ENCODE peak calls at places on chromosomes 16 and 17, in four cellular contexts. R, Y, T and Q are unnamed samples.

GRCh38 chr16:87681990-87682570 is 79.8 kb downstream of the JPH3 start:
- DNase-seq in Y (no peak), R (no peak), T (peak; percentile 63), Q (peak; percentile 98)

GRCh38 chr16:5498562-5498961 is 401.0 kb upstream of the EEF2KMT start:
- DNase-seq in Y (no peak), T (no peak), R (no peak), Q (no peak)

GRCh38 chr16:70162041-70162451 is 11.5 kb upstream of the CLEC18C start:
- DNase-seq in R (no peak), Y (no peak), T (peak; percentile 60), Q (peak; percentile 90)

GRCh38 chr17:72392056-72393010 is 271.5 kb downstream of the SOX9 start:
- DNase-seq in Y (no peak), R (no peak), T (no peak), Q (peak; percentile 89)

GRCh38 chr17:6019959-6020358 is 50.2 kb upstream of the WSCD1 start:
- DNase-seq in R (no peak), Y (no peak), T (no peak), Q (no peak)

GRCh38 chr17:79420318-79421243 is 190.3 kb downstream of the RBFOX3 start:
- DNase-seq in Y (no peak), T (peak; percentile 3), R (no peak), Q (peak; percentile 91)

GRCh38 chr16:49019826-49020401 is 261.7 kb downstream of the CBLN1 start:
- DNase-seq in R (no peak), T (no peak), Y (no peak), Q (no peak)

GRCh38 chr16:66949472-66949871 is 11.6 kb upstream of the CES3 start:
- DNase-seq in R (no peak), T (no peak), Y (no peak), Q (no peak)

GRCh38 chr16:554640-555413 is 5.4 kb upstream of the PRR35 start:
- DNase-seq in R (no peak), T (peak; percentile 21), Y (peak; percentile 34), Q (peak; percentile 100)

GRCh38 chr16:57473176-57473840 is 10.8 kb downstream of the POLR2C start:
- DNase-seq in R (no peak), T (no peak), Y (no peak), Q (no peak)

GRCh38 chr16:81696136-81696958 is 82.7 kb upstream of the PLCG2 start:
- DNase-seq in Y (no peak), R (peak; percentile 70), T (no peak), Q (peak; percentile 76)

GRCh38 chr16:22712471-22712870 is 101.5 kb upstream of the HS3ST2 start:
- DNase-seq in R (no peak), Y (no peak), T (no peak), Q (no peak)

GRCh38 chr17:68020451-68020779 is 15.1 kb upstream of the KPNA2 start:
- DNase-seq in R (no peak), T (peak; percentile 29), Y (no peak), Q (no peak)

GRCh38 chr17:51052235-51052634 is 68.4 kb downstream of the SPAG9 start:
- DNase-seq in T (no peak), Y (no peak), R (no peak), Q (no peak)

GRCh38 chr17:32688221-32688620 is 188.7 kb downstream of the MYO1D start:
- DNase-seq in T (peak; percentile 11), R (no peak), Y (no peak), Q (no peak)

GRCh38 chr17:34703533-34703932 is 124.2 kb downstream of the TMEM132E start:
- DNase-seq in Y (no peak), R (no peak), T (peak; percentile 24), Q (no peak)

GRCh38 chr16:27515874-27516353 is 33.8 kb downstream of the GTF3C1 start:
- DNase-seq in Y (no peak), T (peak; percentile 17), R (no peak), Q (no peak)

GRCh38 chr17:74877592-74878543 is 5.1 kb upstream of the FDXR start:
- DNase-seq in R (no peak), T (no peak), Y (peak; percentile 88), Q (no peak)
- H3K27ac ChIP-seq in R (no peak overlapping the region), T (no peak overlapping the region), Y (no peak overlapping the region), Q (no peak overlapping the region)

GRCh38 chr17:40065771-40066510 is 3.2 kb downstream of the THRA start:
- DNase-seq in T (no peak), Y (no peak), R (no peak), Q (peak; percentile 42)
- H3K27ac ChIP-seq in T (no peak overlapping the region), Y (peak overlapping the region; percentile 98), R (peak overlapping the region; percentile 94), Q (no peak overlapping the region)

GRCh38 chr17:38868968-38869646 is 751 bp upstream of the LASP1 start:
- DNase-seq in Y (peak; percentile 94), R (peak; percentile 91), T (peak; percentile 88), Q (peak; percentile 95)

GRCh38 chr17:38864636-38865398 is 5.0 kb upstream of the LASP1 start:
- DNase-seq in R (no peak), Y (no peak), T (peak; percentile 34), Q (no peak)

GRCh38 chr17:38868095-38868967 is 1.5 kb upstream of the LASP1 start:
- DNase-seq in R (no peak), T (peak; percentile 47), Y (peak; percentile 56), Q (peak; percentile 91)

GRCh38 chr17:38869647-38870258 is at the start of gene LASP1:
- DNase-seq in Y (peak; percentile 93), R (peak; percentile 98), T (peak; percentile 87), Q (peak; percentile 97)

GRCh38 chr17:38867179-38867994 is 2.5 kb upstream of the LASP1 start:
- DNase-seq in Y (peak; percentile 57), R (no peak), T (peak; percentile 66), Q (peak; percentile 85)
- H3K27ac ChIP-seq in Y (peak overlapping the region; percentile 97), R (peak overlapping the region; percentile 98), T (no peak overlapping the region), Q (peak overlapping the region; percentile 82)

GRCh38 chr16:8665529-8665928 is 8.9 kb upstream of the ABAT start:
- DNase-seq in R (no peak), T (no peak), Y (no peak), Q (no peak)
- H3K27ac ChIP-seq in R (no peak overlapping the region), T (no peak overlapping the region), Y (no peak overlapping the region), Q (no peak overlapping the region)

GRCh38 chr17:8012045-8012580 is 9.7 kb downstream of the GUCY2D start:
- DNase-seq in R (no peak), Y (no peak), T (no peak), Q (no peak)

GRCh38 chr17:8015236-8015956 is 13.0 kb downstream of the GUCY2D start:
- DNase-seq in R (no peak), T (no peak), Y (no peak), Q (peak; percentile 74)

GRCh38 chr17:8012996-8013640 is 10.7 kb downstream of the GUCY2D start:
- DNase-seq in Y (no peak), R (peak; percentile 54), T (no peak), Q (peak; percentile 48)

GRCh38 chr17:8014558-8014850 is 12.1 kb downstream of the GUCY2D start:
- DNase-seq in R (no peak), T (no peak), Y (no peak), Q (no peak)

GRCh38 chr17:8013731-8014557 is 11.5 kb downstream of the GUCY2D start:
- DNase-seq in R (peak; percentile 62), T (no peak), Y (no peak), Q (peak; percentile 51)
- H3K27ac ChIP-seq in R (no peak overlapping the region), T (no peak overlapping the region), Y (no peak overlapping the region), Q (no peak overlapping the region)

GRCh38 chr17:80907281-80907680 is 84.4 kb upstream of the CHMP6 start:
- DNase-seq in R (peak; percentile 70), Y (no peak), T (no peak), Q (peak; percentile 62)

GRCh38 chr17:80908206-80908605 is 83.4 kb upstream of the CHMP6 start:
- DNase-seq in T (no peak), Y (no peak), R (no peak), Q (peak; percentile 42)

GRCh38 chr17:80910043-80910442 is 81.6 kb upstream of the CHMP6 start:
- DNase-seq in Y (no peak), R (no peak), T (no peak), Q (no peak)

GRCh38 chr17:80908776-80909175 is 82.9 kb upstream of the CHMP6 start:
- DNase-seq in R (peak; percentile 69), Y (no peak), T (no peak), Q (peak; percentile 46)

GRCh38 chr17:80909635-80910034 is 82.0 kb upstream of the CHMP6 start:
- DNase-seq in R (no peak), T (no peak), Y (no peak), Q (peak; percentile 48)
- H3K27ac ChIP-seq in R (no peak overlapping the region), T (no peak overlapping the region), Y (no peak overlapping the region), Q (no peak overlapping the region)

GRCh38 chr17:61444831-61445230 is 7.4 kb upstream of the TBX4 start:
- DNase-seq in T (no peak), R (no peak), Y (no peak), Q (peak; percentile 77)
- H3K27ac ChIP-seq in T (no peak overlapping the region), R (no peak overlapping the region), Y (no peak overlapping the region), Q (no peak overlapping the region)

GRCh38 chr17:42521036-42521435 is 15.0 kb upstream of the NAGLU start:
- DNase-seq in Y (no peak), R (no peak), T (peak; percentile 39), Q (peak; percentile 72)

GRCh38 chr17:42520540-42520951 is 15.5 kb upstream of the NAGLU start:
- DNase-seq in Y (no peak), R (no peak), T (no peak), Q (peak; percentile 19)

GRCh38 chr17:42522798-42523278 is 13.2 kb upstream of the NAGLU start:
- DNase-seq in T (no peak), R (no peak), Y (no peak), Q (no peak)

GRCh38 chr17:42522263-42522790 is 13.7 kb upstream of the NAGLU start:
- DNase-seq in R (no peak), Y (no peak), T (no peak), Q (peak; percentile 36)

DNA sequence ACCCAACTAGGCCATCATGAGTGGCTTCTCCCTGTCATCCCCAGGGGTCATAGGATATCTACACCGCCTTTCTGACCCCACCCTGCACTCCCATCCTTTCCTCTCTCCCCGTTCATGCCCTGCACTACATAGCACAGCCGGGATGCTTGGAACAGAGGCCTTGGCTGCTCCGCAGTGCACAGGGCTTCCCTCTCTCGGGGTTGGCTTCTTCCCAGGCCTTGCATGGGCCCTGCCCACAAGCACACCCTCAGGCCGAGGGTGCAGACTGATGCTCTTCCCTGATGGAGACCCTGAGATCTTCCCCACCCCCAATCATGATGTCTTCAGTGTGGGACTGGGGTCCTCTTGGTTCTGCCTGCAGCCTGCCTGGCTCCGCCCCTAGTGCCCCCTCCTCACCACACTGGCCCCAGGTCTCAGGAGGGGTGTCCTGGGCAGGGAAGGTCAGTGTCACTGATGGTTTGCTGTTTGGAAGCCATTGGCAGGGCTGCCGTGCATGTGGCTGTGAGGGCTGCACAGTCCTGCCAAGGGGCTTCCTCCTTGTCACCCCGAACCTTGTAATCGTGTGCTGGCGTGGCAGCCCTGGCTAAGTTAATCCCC is 14.3 kb upstream of the NAGLU start:
- DNase-seq in R (no peak), Y (no peak), T (no peak), Q (peak; percentile 59)
- H3K27ac ChIP-seq in R (peak overlapping the region; percentile 83), Y (peak overlapping the region; percentile 89), T (peak overlapping the region; percentile 100), Q (peak overlapping the region; percentile 100)